ENCODE peak calls at places on chromosomes 2 and 18, in six cellular contexts. I is GM12878, O is HCT116, C is K562, U is H1, L is HepG2. Q is an unnamed sample. For H3K4me1, the result is how much of the 10 kb centered on the place peaks cover.

GRCh38 chr2:72893594-72894319 is 6.5 kb downstream of the SPR start:
- DNase-seq in O (no peak), I (peak), C (peak), L (peak), U (no peak), Q (peak)

GRCh38 chr2:70024284-70024683 is 62.9 kb upstream of the ASPRV1 start:
- DNase-seq in C (no peak), L (no peak), I (no peak), O (no peak), U (no peak), Q (no peak)

GRCh38 chr2:224865016-224865415 is 148.9 kb upstream of the CCDC195 start:
- DNase-seq in I (no peak), O (no peak), U (no peak), L (no peak), C (no peak), Q (no peak)

GRCh38 chr2:100018794-100019193 is 123.6 kb downstream of the AFF3 start:
- DNase-seq in U (no peak), I (no peak), O (no peak), C (no peak), L (no peak), Q (no peak)

GRCh38 chr2:143051480-143051879 is 77.7 kb upstream of the ARHGAP15 start:
- DNase-seq in I (no peak), L (no peak), U (no peak), O (no peak), C (no peak), Q (no peak)

GRCh38 chr18:9337875-9338274 is 3.3 kb downstream of the TWSG1 start:
- DNase-seq in L (no peak), U (no peak), O (no peak), C (peak), I (peak), Q (no peak)

GRCh38 chr2:6846967-6847695 is 18.6 kb downstream of the CMPK2 start:
- DNase-seq in I (no peak), O (no peak), C (peak), U (no peak), L (no peak), Q (peak)

GRCh38 chr2:84442888-84443287 is 16.2 kb downstream of the SUCLG1 start:
- DNase-seq in O (no peak), I (no peak), L (no peak), C (no peak), U (no peak), Q (no peak)

GRCh38 chr2:238567067-238567855 is 140.5 kb downstream of the ASB1 start:
- DNase-seq in O (no peak), C (no peak), L (no peak), I (no peak), U (no peak), Q (no peak)

GRCh38 chr2:27152796-27153464 is 4.1 kb downstream of the TCF23 start:
- DNase-seq in I (no peak), U (no peak), C (no peak), L (no peak), O (no peak), Q (no peak)

GRCh38 chr2:96529376-96530143 is 7.0 kb upstream of the ARID5A start:
- DNase-seq in U (no peak), L (no peak), O (no peak), C (no peak), I (no peak), Q (no peak)

GRCh38 chr2:225233234-225233633 is 166.3 kb upstream of the NYAP2 start:
- DNase-seq in I (no peak), L (no peak), O (no peak), C (peak), U (no peak), Q (no peak)

GRCh38 chr2:194054262-194054767 is 1602.7 kb upstream of the SLC39A10 start:
- DNase-seq in O (no peak), I (no peak), L (no peak), C (no peak), U (no peak), Q (no peak)

GRCh38 chr2:241777167-241777685 is 604 bp downstream of the GAL3ST2 start:
- DNase-seq in L (no peak), O (no peak), I (no peak), U (no peak), C (no peak), Q (no peak)

GRCh38 chr2:56185582-56186046 is 1.8 kb downstream of the CCDC85A start:
- DNase-seq in L (no peak), U (no peak), I (no peak), C (no peak), O (no peak), Q (peak)

GRCh38 chr18:3603460-3604259 is 153.7 kb downstream of the TGIF1 start:
- DNase-seq in C (peak), L (peak), U (peak), O (peak), I (no peak), Q (no peak)

GRCh38 chr2:53740170-53740569 is 27.4 kb upstream of the CHAC2 start:
- DNase-seq in I (no peak), O (peak), C (peak), L (peak), U (no peak), Q (peak)

GRCh38 chr2:23327897-23328296 is 57.1 kb upstream of the KLHL29 start:
- DNase-seq in C (no peak), O (no peak), I (no peak), L (no peak), U (no peak), Q (no peak)

GRCh38 chr2:23326322-23326721 is 58.7 kb upstream of the KLHL29 start:
- DNase-seq in U (no peak), L (no peak), I (no peak), O (no peak), C (no peak), Q (no peak)

GRCh38 chr2:23335550-23335949 is 49.4 kb upstream of the KLHL29 start:
- DNase-seq in I (no peak), C (no peak), O (no peak), L (no peak), U (no peak), Q (no peak)

GRCh38 chr2:23324281-23324680 is 60.7 kb upstream of the KLHL29 start:
- DNase-seq in I (no peak), O (no peak), C (no peak), U (no peak), L (no peak), Q (no peak)

DNA sequence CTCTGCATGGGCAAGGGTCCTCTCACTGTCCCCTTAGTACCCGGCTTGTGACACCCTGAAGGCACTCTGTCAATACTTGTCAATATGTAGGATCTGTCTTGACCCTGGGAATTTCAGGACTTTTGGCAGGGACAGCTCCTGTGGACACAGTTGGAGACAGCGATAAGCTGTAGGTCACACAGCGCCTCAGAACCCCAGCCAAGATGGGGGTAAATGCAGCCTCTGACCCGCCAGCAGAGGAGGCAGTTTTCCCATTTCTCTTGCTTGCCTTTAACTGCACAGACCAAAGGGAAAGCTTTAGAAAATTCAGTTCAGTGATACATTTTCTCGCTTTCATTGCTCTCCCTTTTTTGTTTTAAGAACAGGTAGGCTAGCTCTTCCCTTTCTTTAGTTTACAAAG is 54.8 kb upstream of the KLHL29 start:
- DNase-seq in L (no peak), C (peak), I (no peak), U (peak), O (no peak), Q (peak)
- TF ChIP-seq CEBPB in L (no peak), C (no peak), I (no peak), U (no peak), O (no peak), Q (no peak)

GRCh38 chr2:36433311-36434217 is 78.0 kb downstream of the CRIM1 start:
- DNase-seq in O (no peak), L (peak), C (no peak), U (no peak), I (no peak), Q (peak)
- H3K4me1 ChIP-seq in O (under half), L (under half), C (under half), U (under half), I (under half), Q (half or more)

DNA sequence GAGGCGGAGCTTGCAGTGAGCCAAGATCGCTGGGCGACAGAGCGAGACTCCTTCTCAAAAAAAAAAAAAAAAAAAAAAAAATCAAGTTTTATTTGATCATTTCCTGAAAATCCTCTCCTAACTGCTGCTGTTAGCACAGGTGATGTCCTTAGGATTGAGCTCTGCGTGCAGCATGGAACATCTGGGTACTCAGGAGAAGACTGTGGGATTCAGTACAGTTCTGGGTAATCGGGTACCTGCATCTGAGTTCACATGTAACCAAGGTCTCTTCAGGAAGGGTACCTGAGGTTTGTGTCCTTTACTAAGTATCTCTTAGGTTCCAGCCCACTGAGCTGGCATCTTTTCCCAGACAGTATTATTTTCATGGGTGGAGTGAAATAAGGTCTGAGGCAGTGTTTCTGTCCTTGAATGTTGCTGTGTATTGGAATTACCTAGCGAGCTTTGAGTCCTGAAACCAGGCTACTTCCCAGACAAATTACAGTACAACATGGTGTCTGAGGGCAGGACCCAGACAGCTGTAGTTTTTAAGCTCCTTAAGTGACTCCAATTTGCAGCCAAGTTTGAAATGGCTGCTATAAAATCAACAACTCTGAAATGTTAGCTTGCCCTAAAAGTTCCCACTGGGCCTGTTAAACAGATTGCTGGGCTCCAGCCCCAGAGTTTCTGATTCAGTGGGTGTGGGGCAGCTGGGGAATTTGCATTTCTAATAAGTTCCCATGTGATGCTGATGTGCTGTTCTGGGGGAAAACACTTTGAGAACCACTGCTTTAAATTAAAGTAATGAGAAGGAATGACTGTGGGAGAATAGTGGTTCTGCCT is 120.5 kb downstream of the PMAIP1 start:
- DNase-seq in U (no peak), I (no peak), O (no peak), L (no peak), C (no peak), Q (no peak)
- TF ChIP-seq MAX in U (no peak), I (no peak), O (no peak), L (no peak), C (no peak), Q (no peak)

DNA sequence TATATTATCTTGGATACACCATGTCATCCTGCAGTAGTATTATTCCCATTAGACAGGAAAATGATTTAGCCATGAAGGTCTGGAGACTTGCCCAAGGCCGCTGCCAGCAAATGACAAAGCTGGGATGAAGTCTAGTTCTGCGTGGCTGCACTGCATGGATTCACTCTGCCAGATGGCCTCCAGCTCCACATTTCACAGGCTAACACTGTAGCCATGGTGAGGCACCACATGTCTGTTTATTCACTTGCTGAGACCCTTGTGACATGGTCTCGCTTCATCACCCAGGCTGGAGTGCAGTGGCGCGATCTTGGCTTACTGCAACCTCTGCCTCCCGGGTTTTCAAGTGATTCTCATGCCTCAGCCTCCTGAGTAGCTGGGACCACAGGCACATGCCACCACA is 31.5 kb upstream of the SCG2 start:
- DNase-seq in U (no peak), L (no peak), O (no peak), I (no peak), C (no peak), Q (no peak)
- TF ChIP-seq CEBPB in U (no peak), L (no peak), O (no peak), I (no peak), C (no peak), Q (no peak)

GRCh38 chr18:58101291-58101706 is 57.3 kb downstream of the NEDD4L start:
- DNase-seq in I (no peak), L (no peak), O (no peak), U (no peak), C (no peak), Q (no peak)
- H3K4me1 ChIP-seq in I (under half), L (half or more), O (under half), U (under half), C (under half), Q (under half)

GRCh38 chr2:28380185-28380584 is 12.5 kb upstream of the FOSL2 start:
- DNase-seq in U (no peak), O (no peak), C (no peak), L (no peak), I (no peak), Q (no peak)
- TF ChIP-seq MAX in U (no peak), O (no peak), C (no peak), L (no peak), I (no peak), Q (no peak)

Q was measured in A549.